ENCODE peak calls at places on chromosomes 11 and 22, in seven cellular contexts. V, J, K, P, C, S and G are unnamed samples.

GRCh38 chr11:104005234-104005855 is 31.1 kb upstream of the DDI1 start:
- DNase-seq in V (no peak), J (no peak), S (no peak), C (peak; percentile 25), K (no peak), P (no peak), G (no peak)

GRCh38 chr11:122593473-122594420 is 61.8 kb upstream of the UBASH3B start:
- DNase-seq in V (no peak), P (no peak), C (no peak), S (no peak), K (no peak), J (no peak), G (no peak)

GRCh38 chr11:22828373-22828772 is 1.2 kb downstream of the SVIP start:
- DNase-seq in S (no peak), V (no peak), K (no peak), P (no peak), C (no peak), J (no peak), G (no peak)

GRCh38 chr11:102957953-102958352 is 2.4 kb upstream of the MMP13 start:
- DNase-seq in S (no peak), K (no peak), J (no peak), P (no peak), V (no peak), C (peak; percentile 16), G (no peak)

GRCh38 chr11:19938051-19938856 is 222.0 kb downstream of the DBX1 start:
- DNase-seq in C (peak; percentile 72), S (no peak), K (no peak), P (peak; percentile 57), V (peak; percentile 61), J (peak; percentile 21), G (peak; percentile 50)

GRCh38 chr22:30627480-30627879 is 8.1 kb upstream of the SLC35E4 start:
- DNase-seq in K (no peak), C (no peak), S (no peak), J (no peak), V (no peak), P (no peak), G (no peak)

GRCh38 chr11:87266751-87267150 is 229.0 kb downstream of the TMEM135 start:
- DNase-seq in J (no peak), K (no peak), S (no peak), P (no peak), V (no peak), C (no peak), G (no peak)

GRCh38 chr11:33437529-33437928 is 180.3 kb downstream of the HIPK3 start:
- DNase-seq in J (no peak), K (no peak), S (no peak), P (no peak), C (no peak), V (no peak), G (no peak)

GRCh38 chr11:11735586-11735985 is 106.2 kb upstream of the USP47 start:
- DNase-seq in J (no peak), S (no peak), V (no peak), K (no peak), C (no peak), P (no peak), G (no peak)

GRCh38 chr22:32413715-32414114 is 1.7 kb upstream of the RTCB start:
- DNase-seq in K (no peak), J (no peak), S (no peak), P (no peak), V (no peak), C (peak; percentile 34), G (no peak)

GRCh38 chr11:74681686-74682651 is 49.3 kb downstream of the CHRDL2 start:
- DNase-seq in K (no peak), S (no peak), V (no peak), C (no peak), J (peak; percentile 48), P (no peak), G (no peak)

GRCh38 chr11:132715041-132715440 is 817.3 kb downstream of the OPCML start:
- DNase-seq in S (no peak), P (no peak), J (no peak), V (no peak), C (peak; percentile 7), K (no peak), G (no peak)

GRCh38 chr11:74620537-74620936 is 28.2 kb downstream of the POLD3 start:
- DNase-seq in S (no peak), P (no peak), V (no peak), C (peak; percentile 17), J (no peak), K (no peak), G (no peak)

GRCh38 chr11:117851091-117851490 is 25.4 kb downstream of the FXYD6 start:
- DNase-seq in J (no peak), V (no peak), P (no peak), K (no peak), S (no peak), C (peak; percentile 51), G (no peak)

GRCh38 chr11:64498151-64498550 is 92.9 kb upstream of the SLC22A12 start:
- DNase-seq in S (no peak), V (no peak), J (no peak), K (no peak), P (no peak), C (no peak), G (no peak)

GRCh38 chr11:113991170-113991569 is 16.3 kb downstream of the HTR3A start:
- DNase-seq in V (no peak), K (no peak), C (peak; percentile 65), P (no peak), S (no peak), J (no peak), G (peak; percentile 42)

GRCh38 chr22:33438273-33438672 is 380.1 kb upstream of the SYN3 start:
- DNase-seq in P (peak; percentile 1), V (no peak), C (peak; percentile 69), K (no peak), S (no peak), J (peak; percentile 74), G (no peak)

GRCh38 chr11:104024572-104024971 is 11.9 kb upstream of the DDI1 start:
- DNase-seq in C (no peak), S (no peak), J (no peak), P (no peak), K (no peak), V (no peak), G (no peak)

GRCh38 chr11:43904737-43905515 is 24.3 kb downstream of the ALKBH3 start:
- DNase-seq in S (no peak), P (no peak), K (no peak), C (peak; percentile 82), V (no peak), J (peak; percentile 32), G (no peak)

GRCh38 chr11:57425565-57426438 is 1.1 kb downstream of the SLC43A3 start:
- DNase-seq in J (peak; percentile 10), P (no peak), C (peak; percentile 62), V (no peak), S (no peak), K (no peak), G (no peak)

GRCh38 chr22:18023509-18024275 is 669 bp downstream of the MICAL3 start:
- DNase-seq in V (no peak), J (peak; percentile 80), S (peak; percentile 2), K (no peak), C (peak; percentile 87), P (peak; percentile 49), G (peak; percentile 31)

GRCh38 chr11:84922836-84923235 is 704.3 kb downstream of the DLG2 start:
- DNase-seq in V (no peak), J (no peak), K (no peak), C (no peak), S (no peak), P (no peak), G (no peak)

GRCh38 chr22:35893698-35894097 is 134.9 kb downstream of the RBFOX2 start:
- DNase-seq in V (no peak), K (no peak), P (no peak), S (no peak), J (no peak), C (peak; percentile 66), G (no peak)

GRCh38 chr11:133991101-133991500 is 34.3 kb upstream of the IGSF9B start:
- DNase-seq in J (no peak), C (no peak), K (no peak), S (no peak), P (peak; percentile 5), V (no peak), G (peak; percentile 49)

GRCh38 chr11:94926271-94926625 is 47.1 kb downstream of the CWC15 start:
- DNase-seq in K (no peak), C (no peak), J (no peak), P (no peak), V (no peak), S (no peak), G (no peak)

GRCh38 chr22:21779444-21779843 is 43.9 kb upstream of the YPEL1 start:
- DNase-seq in K (no peak), C (no peak), P (no peak), S (no peak), J (no peak), V (no peak), G (no peak)

GRCh38 chr11:130151196-130151595 is 8.4 kb upstream of the ST14 start:
- DNase-seq in S (no peak), J (no peak), P (no peak), K (no peak), C (no peak), V (no peak), G (no peak)

GRCh38 chr11:20015529-20016427 is 144.5 kb downstream of the DBX1 start:
- DNase-seq in V (no peak), C (peak; percentile 33), J (no peak), S (no peak), P (no peak), K (no peak), G (no peak)

GRCh38 chr11:64357446-64357845 is 1.5 kb upstream of the RPS6KA4 start:
- DNase-seq in J (no peak), K (no peak), P (no peak), S (no peak), C (no peak), V (no peak), G (no peak)

GRCh38 chr11:111785886-111786412 is 19.8 kb upstream of the PPP2R1B start:
- DNase-seq in C (no peak), J (no peak), P (no peak), V (no peak), K (no peak), S (no peak), G (no peak)

GRCh38 chr11:72735495-72736027 is 16.6 kb downstream of the ARAP1 start:
- DNase-seq in C (peak; percentile 81), J (no peak), P (no peak), K (no peak), S (no peak), V (no peak), G (no peak)

GRCh38 chr11:15327786-15328231 is 213.1 kb downstream of the INSC start:
- DNase-seq in P (peak; percentile 15), C (peak; percentile 62), K (no peak), J (peak; percentile 74), V (no peak), S (no peak), G (no peak)

GRCh38 chr11:130383363-130384168 is 44.8 kb downstream of the ADAMTS8 start:
- DNase-seq in K (no peak), C (peak; percentile 80), S (no peak), J (no peak), V (no peak), P (no peak), G (no peak)

GRCh38 chr11:18014876-18015275 is 2.0 kb upstream of the SERGEF start:
- DNase-seq in S (no peak), C (no peak), K (no peak), P (no peak), V (no peak), J (peak; percentile 5), G (no peak)

GRCh38 chr22:43830931-43831560 is 18.9 kb upstream of the EFCAB6 start:
- DNase-seq in C (no peak), K (no peak), P (no peak), S (no peak), J (no peak), V (no peak), G (no peak)

GRCh38 chr22:17749605-17750395 is 24.5 kb downstream of the BID start:
- DNase-seq in C (no peak), V (no peak), S (no peak), P (no peak), J (no peak), K (no peak), G (no peak)

GRCh38 chr22:48827904-48828555 is 999.6 kb downstream of the BRD1 start:
- DNase-seq in C (no peak), V (no peak), K (no peak), S (no peak), P (no peak), J (no peak), G (no peak)